ENCODE peak calls at places on chromosomes 13 and 19, in five cellular contexts. X is mammary epithelial cell, Z is psoas muscle, Q is GM06990, P is fibroblast of the aortic adventitia. E is an unnamed sample.

GRCh38 chr19:33177417-33177976 is 16.6 kb upstream of the LRP3 start:
- DNase-seq in X (no peak), Z (no peak), P (no peak), Q (no peak), E (no peak)

GRCh38 chr19:17673937-17674799 is 14.0 kb downstream of the UNC13A start:
- DNase-seq in Z (no peak), X (no peak), P (no peak), Q (no peak), E (no peak)

GRCh38 chr13:110431851-110432294 is 124.8 kb downstream of the COL4A2 start:
- DNase-seq in Q (no peak), X (no peak), P (no peak), Z (no peak), E (no peak)

GRCh38 chr13:40271931-40272775 is 394.3 kb downstream of the FOXO1 start:
- DNase-seq in Z (peak), P (peak), X (peak), Q (no peak), E (peak)

GRCh38 chr19:49231389-49231788 is 73.8 kb downstream of the TRPM4 start:
- DNase-seq in Q (peak), X (no peak), Z (no peak), P (no peak), E (no peak)

GRCh38 chr19:610801-611505 is 21.3 kb downstream of the HCN2 start:
- DNase-seq in Q (peak), P (no peak), X (no peak), Z (peak), E (peak)

GRCh38 chr19:54172764-54173699 is at the start of gene TMC4:
- DNase-seq in Q (no peak), P (peak), X (peak), Z (no peak), E (peak)

GRCh38 chr19:35228177-35228930 is at the start of gene FAM187B:
- DNase-seq in Z (no peak), X (no peak), Q (no peak), P (no peak), E (no peak)

GRCh38 chr13:47299316-47299715 is 402.5 kb upstream of the HTR2A start:
- DNase-seq in Z (no peak), Q (no peak), X (no peak), P (peak), E (no peak)

GRCh38 chr19:2462635-2463421 is 6.1 kb upstream of the LMNB2 start:
- DNase-seq in Z (peak), P (peak), X (peak), Q (no peak), E (peak)

GRCh38 chr13:84399320-84400085 is 517.2 kb upstream of the SLITRK1 start:
- DNase-seq in Q (no peak), Z (no peak), P (no peak), X (no peak), E (no peak)

GRCh38 chr19:36973021-36973843 is 57.1 kb downstream of the ZNF568 start:
- DNase-seq in Q (peak), X (peak), Z (peak), P (peak), E (peak)
- H3K4me3 ChIP-seq in Q (peak), X (peak), Z (peak), P (peak), E (peak)

DNA sequence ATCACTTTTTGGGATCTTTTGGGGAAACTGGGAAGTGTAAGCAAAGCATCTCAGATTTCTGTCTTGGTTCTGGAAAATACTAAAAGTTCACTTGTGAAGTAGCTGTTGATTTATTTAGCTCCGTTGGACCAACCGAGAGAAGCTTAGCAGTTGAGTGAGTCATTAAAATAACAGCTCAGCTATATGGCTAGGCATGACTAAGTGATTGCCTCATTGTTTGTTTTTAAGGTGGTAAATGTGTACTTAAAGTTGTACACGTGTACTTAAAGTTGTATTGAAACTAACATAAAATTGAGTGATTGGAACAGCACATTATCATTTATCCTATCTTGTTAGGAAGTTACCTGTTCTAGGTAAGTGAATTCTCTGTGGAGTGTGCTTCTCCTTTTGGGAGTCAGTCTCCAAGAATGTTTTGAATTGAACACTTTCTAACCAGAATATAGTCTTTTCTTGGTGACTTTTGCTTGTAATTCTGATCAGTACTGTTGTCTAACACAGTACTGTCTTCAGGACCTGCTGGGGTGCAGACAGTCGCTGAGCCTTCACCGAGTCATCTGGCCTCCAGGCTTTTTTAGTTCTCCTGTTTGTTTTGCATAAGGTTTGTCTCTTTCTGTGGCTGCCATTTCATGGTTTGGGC is 2.9 kb upstream of the DCUN1D2 start:
- DNase-seq in X (peak), Q (no peak), Z (no peak), P (peak), E (no peak)
- H3K4me3 ChIP-seq in X (peak), Q (peak), Z (peak), P (peak), E (no peak)

DNA sequence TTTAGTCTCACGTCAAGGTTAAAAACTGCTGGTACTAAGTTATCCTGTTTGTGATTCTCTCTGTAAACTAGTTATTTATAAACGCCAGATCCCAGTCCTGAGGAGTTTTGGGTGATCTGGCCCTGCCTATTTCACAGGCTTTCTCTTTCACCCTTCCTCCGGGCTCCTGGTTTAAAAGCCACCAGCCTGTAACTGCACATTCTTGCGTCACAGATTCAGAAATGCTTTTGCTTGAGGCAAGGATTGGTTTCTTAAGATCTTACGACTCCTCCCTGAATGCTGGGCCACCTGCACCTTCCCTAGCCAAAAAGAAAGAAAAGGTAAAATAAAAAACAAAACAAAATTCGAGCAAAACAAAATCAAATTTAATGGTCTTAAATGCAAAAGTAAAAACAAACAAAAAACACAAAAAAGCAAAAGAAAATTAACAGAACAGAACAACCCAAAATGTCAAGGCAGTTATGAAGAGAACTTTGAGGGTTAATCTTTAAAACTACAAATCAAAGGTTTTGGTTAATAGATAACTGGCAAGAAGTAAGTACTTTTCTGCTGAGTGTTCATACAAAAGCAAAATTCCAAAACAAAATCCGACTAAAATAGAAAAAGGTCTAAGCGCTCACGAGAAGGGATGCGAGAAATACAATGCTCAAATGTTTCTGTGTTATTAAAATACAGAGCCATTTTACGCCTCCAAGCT is 18.6 kb upstream of the TIMM44 start:
- DNase-seq in X (no peak), Z (no peak), P (no peak), Q (no peak), E (no peak)
- H3K4me3 ChIP-seq in X (no peak), Z (no peak), P (no peak), Q (no peak), E (no peak)

GRCh38 chr13:99987180-99988047 is 5.8 kb downstream of the ZIC2 start:
- DNase-seq in X (no peak), Z (no peak), Q (no peak), P (no peak), E (no peak)
- H3K4me3 ChIP-seq in X (no peak), Z (no peak), Q (no peak), P (no peak), E (no peak)

GRCh38 chr13:33270906-33271538 is 14.5 kb downstream of the STARD13 start:
- DNase-seq in Z (no peak), P (peak), Q (no peak), X (no peak), E (no peak)
- H3K4me3 ChIP-seq in Z (no peak), P (no peak), Q (no peak), X (no peak), E (no peak)

GRCh38 chr13:44346534-44346933 is 27.1 kb upstream of the SERP2 start:
- DNase-seq in Q (no peak), P (no peak), X (no peak), Z (no peak), E (no peak)

GRCh38 chr13:44350775-44351504 is 22.7 kb upstream of the SERP2 start:
- DNase-seq in Q (no peak), Z (no peak), P (no peak), X (no peak), E (no peak)

GRCh38 chr13:44347301-44347700 is 26.3 kb upstream of the SERP2 start:
- DNase-seq in Q (no peak), Z (no peak), P (no peak), X (no peak), E (no peak)

GRCh38 chr13:44351505-44351854 is 22.1 kb upstream of the SERP2 start:
- DNase-seq in Q (no peak), P (no peak), Z (no peak), X (no peak), E (no peak)

GRCh38 chr13:44347905-44348304 is 25.7 kb upstream of the SERP2 start:
- DNase-seq in X (no peak), Q (no peak), P (peak), Z (no peak), E (no peak)
- H3K4me3 ChIP-seq in X (no peak), Q (no peak), P (no peak), Z (no peak), E (no peak)

GRCh38 chr13:45812599-45813372 is 38.8 kb downstream of the SIAH3 start:
- DNase-seq in X (no peak), Z (no peak), Q (no peak), P (no peak), E (no peak)

GRCh38 chr13:45823583-45823982 is 28.0 kb downstream of the SIAH3 start:
- DNase-seq in P (no peak), X (no peak), Q (no peak), Z (no peak), E (no peak)

GRCh38 chr13:45820106-45820838 is 31.3 kb downstream of the SIAH3 start:
- DNase-seq in X (no peak), Q (no peak), P (no peak), Z (no peak), E (no peak)

GRCh38 chr13:45821861-45822260 is 29.7 kb downstream of the SIAH3 start:
- DNase-seq in X (no peak), Q (no peak), Z (no peak), P (no peak), E (no peak)

GRCh38 chr13:45817833-45818232 is 33.7 kb downstream of the SIAH3 start:
- DNase-seq in X (no peak), Q (no peak), P (no peak), Z (no peak), E (no peak)
- H3K4me3 ChIP-seq in X (no peak), Q (no peak), P (no peak), Z (no peak), E (no peak)

E was measured in right cardiac atrium.